ENCODE peak calls at places on chromosomes 7 and 10, in seven cellular contexts. W is upper lobe of right lung; N is stimulated activated CD4-positive, alpha-beta T cell treated with anti-CD3 and anti-CD28 coated beads, Interleukin-12 subunit alpha, Interleukin-12 subunit beta, amount 100 ng/mL, for 4 hours; F is activated T-cell treated with anti-CD3 and anti-CD28 coated beads, Interleukin-2, amount 50 U/mL, for 48 hours; Y is GM23248; O is activated CD4-positive, CD25-positive, alpha-beta regulatory T cell treated with anti-CD3 and anti-CD28 coated beads, Interleukin-2, amount 50 U/mL, for 72 hours; U is Calu3. K is an unnamed sample.

GRCh38 chr10:114363745-114364460 is 40.4 kb downstream of the AFAP1L2 start:
- DNase-seq in N (no peak), O (no peak), W (no peak), U (no peak), Y (no peak), F (no peak), K (no peak)

GRCh38 chr7:7563269-7563668 is 3.4 kb upstream of the MIOS start:
- DNase-seq in Y (no peak), O (no peak), U (no peak), W (no peak), N (no peak), F (no peak), K (no peak)

GRCh38 chr7:120583835-120584586 is 273.9 kb downstream of the TSPAN12 start:
- DNase-seq in W (no peak), Y (peak; percentile 91), O (no peak), N (no peak), F (no peak), U (peak; percentile 18), K (no peak)

GRCh38 chr7:73622909-73623797 is 1.2 kb downstream of the MLXIPL start:
- DNase-seq in O (no peak), F (no peak), N (no peak), W (peak; percentile 76), U (no peak), Y (peak; percentile 36), K (no peak)

GRCh38 chr10:14878266-14879054 is at the start of gene SUV39H2:
- DNase-seq in Y (peak; percentile 99), N (peak; percentile 93), F (peak; percentile 96), U (peak; percentile 97), W (peak; percentile 98), O (peak; percentile 95), K (peak; percentile 91)

GRCh38 chr10:683448-684071 is 5.9 kb downstream of the DIP2C start:
- DNase-seq in W (peak; percentile 46), N (no peak), Y (peak; percentile 98), U (no peak), O (no peak), F (no peak), K (no peak)

GRCh38 chr7:94228678-94229077 is 166.0 kb upstream of the COL1A2 start:
- DNase-seq in F (no peak), U (no peak), Y (no peak), W (no peak), O (no peak), N (no peak), K (no peak)

GRCh38 chr7:140316165-140316661 is 82.1 kb downstream of the SLC37A3 start:
- DNase-seq in Y (peak; percentile 97), O (no peak), N (no peak), W (peak; percentile 84), U (peak; percentile 58), F (peak; percentile 58), K (peak; percentile 96)

GRCh38 chr7:154975984-154976383 is 26.9 kb downstream of the PAXIP1 start:
- DNase-seq in Y (no peak), O (no peak), F (no peak), N (no peak), W (no peak), U (no peak), K (no peak)

GRCh38 chr10:131975796-131976195 is 5.9 kb downstream of the BNIP3 start:
- DNase-seq in U (no peak), W (peak; percentile 34), N (no peak), O (no peak), Y (no peak), F (no peak), K (no peak)

GRCh38 chr10:131174651-131175540 is 136.6 kb downstream of the TCERG1L start:
- DNase-seq in N (no peak), U (no peak), W (no peak), F (no peak), Y (no peak), O (no peak), K (no peak)

GRCh38 chr10:6279540-6280267 is 77.0 kb downstream of the PFKFB3 start:
- DNase-seq in N (no peak), O (no peak), F (no peak), U (peak; percentile 88), Y (peak; percentile 74), W (no peak), K (no peak)

GRCh38 chr10:122514045-122514840 is 46.3 kb upstream of the DMBT1 start:
- DNase-seq in N (no peak), U (no peak), Y (peak; percentile 52), O (no peak), W (no peak), F (no peak), K (no peak)

GRCh38 chr7:1919539-1920265 is 249.6 kb downstream of the ELFN1 start:
- DNase-seq in W (no peak), F (no peak), N (no peak), O (no peak), Y (peak; percentile 28), U (no peak), K (peak; percentile 77)